ENCODE peak calls at places on chromosomes 4 and X, in four cellular contexts. One of them, this sample, is unnamed.

GRCh38 chrX:119605398-119605738 is 856 bp downstream of the NKRF start:
- DNase-seq in K562: no peak
- DNase-seq in GM12878: no peak
- DNase-seq in HepG2: peak; percentile 3
- DNase-seq in this sample: peak; percentile 32

GRCh38 chr4:112031712-112032328 is 113.4 kb upstream of the FAM241A start:
- DNase-seq in K562: peak; percentile 40
- DNase-seq in HepG2: peak; percentile 25
- DNase-seq in GM12878: peak; percentile 13
- DNase-seq in this sample: peak; percentile 58

GRCh38 chr4:2799971-2800690 is 7.2 kb downstream of the SH3BP2 start:
- DNase-seq in HepG2: no peak
- DNase-seq in K562: no peak
- DNase-seq in GM12878: no peak
- DNase-seq in this sample: no peak

GRCh38 chr4:6674500-6675149 is 19.1 kb upstream of the S100P start:
- DNase-seq in HepG2: peak; percentile 60
- DNase-seq in K562: peak; percentile 37
- DNase-seq in GM12878: peak; percentile 45
- DNase-seq in this sample: no peak

GRCh38 chrX:22116585-22117546 is 84.7 kb downstream of the PHEX start:
- DNase-seq in HepG2: no peak
- DNase-seq in K562: no peak
- DNase-seq in GM12878: no peak
- DNase-seq in this sample: no peak

GRCh38 chr4:140628016-140628415 is 59.3 kb upstream of the UCP1 start:
- DNase-seq in HepG2: no peak
- DNase-seq in K562: no peak
- DNase-seq in GM12878: no peak
- DNase-seq in this sample: no peak

GRCh38 chr4:76302856-76303438 is 3.6 kb upstream of the STBD1 start:
- DNase-seq in HepG2: no peak
- DNase-seq in GM12878: no peak
- DNase-seq in K562: no peak
- DNase-seq in this sample: no peak

GRCh38 chr4:101315041-101315440 is 32.3 kb downstream of the PPP3CA start:
- DNase-seq in GM12878: no peak
- DNase-seq in K562: no peak
- DNase-seq in HepG2: no peak
- DNase-seq in this sample: no peak

GRCh38 chr4:145899886-145900466 is 38.6 kb downstream of the ZNF827 start:
- DNase-seq in GM12878: no peak
- DNase-seq in HepG2: no peak
- DNase-seq in K562: no peak
- DNase-seq in this sample: no peak

GRCh38 chr4:78031457-78031856 is 25.7 kb upstream of the FRAS1 start:
- DNase-seq in K562: no peak
- DNase-seq in HepG2: no peak
- DNase-seq in GM12878: no peak
- DNase-seq in this sample: no peak

GRCh38 chr4:8333726-8334460 is 64.3 kb downstream of the HTRA3 start:
- DNase-seq in GM12878: no peak
- DNase-seq in K562: no peak
- DNase-seq in HepG2: no peak
- DNase-seq in this sample: no peak

GRCh38 chrX:155662297-155662696 is 49.5 kb upstream of the TMLHE start:
- DNase-seq in GM12878: no peak
- DNase-seq in K562: peak; percentile 2
- DNase-seq in HepG2: peak; percentile 1
- DNase-seq in this sample: peak; percentile 11

GRCh38 chr4:22869235-22869634 is 176.5 kb downstream of the GBA3 start:
- DNase-seq in K562: no peak
- DNase-seq in GM12878: no peak
- DNase-seq in HepG2: no peak
- DNase-seq in this sample: peak; percentile 5

GRCh38 chrX:38192007-38192625 is 28.6 kb downstream of the SRPX start:
- DNase-seq in K562: peak; percentile 9
- DNase-seq in GM12878: no peak
- DNase-seq in HepG2: no peak
- DNase-seq in this sample: peak; percentile 35

GRCh38 chr4:3416821-3417221 is 24.9 kb upstream of the HGFAC start:
- DNase-seq in K562: no peak
- DNase-seq in HepG2: no peak
- DNase-seq in GM12878: no peak
- DNase-seq in this sample: no peak

GRCh38 chr4:140448830-140449229 is 21.4 kb upstream of the CLGN start:
- DNase-seq in HepG2: no peak
- DNase-seq in GM12878: no peak
- DNase-seq in K562: no peak
- DNase-seq in this sample: no peak

GRCh38 chr4:26076000-26076587 is 162.1 kb downstream of the SMIM20 start:
- DNase-seq in K562: no peak
- DNase-seq in HepG2: no peak
- DNase-seq in GM12878: peak; percentile 84
- DNase-seq in this sample: no peak

GRCh38 chr4:145093638-145094037 is 4.4 kb downstream of the ANAPC10 start:
- DNase-seq in HepG2: no peak
- DNase-seq in K562: no peak
- DNase-seq in GM12878: no peak
- DNase-seq in this sample: no peak

GRCh38 chr4:24671824-24672223 is 87.5 kb upstream of the DHX15 start:
- DNase-seq in K562: no peak
- DNase-seq in GM12878: no peak
- DNase-seq in HepG2: no peak
- DNase-seq in this sample: no peak

GRCh38 chr4:26530094-26530493 is 39.8 kb upstream of the CCKAR start:
- DNase-seq in HepG2: no peak
- DNase-seq in GM12878: no peak
- DNase-seq in K562: no peak
- DNase-seq in this sample: no peak

GRCh38 chrX:11474021-11474420 is 180.8 kb downstream of the AMELX start:
- DNase-seq in HepG2: no peak
- DNase-seq in K562: no peak
- DNase-seq in GM12878: no peak
- DNase-seq in this sample: no peak

GRCh38 chr4:106287353-106287969 is 28.5 kb downstream of the TBCK start:
- DNase-seq in GM12878: no peak
- DNase-seq in K562: no peak
- DNase-seq in HepG2: peak; percentile 97
- DNase-seq in this sample: peak; percentile 6

GRCh38 chr4:19358015-19358414 is 893.7 kb upstream of the SLIT2 start:
- DNase-seq in K562: no peak
- DNase-seq in HepG2: no peak
- DNase-seq in GM12878: no peak
- DNase-seq in this sample: no peak

GRCh38 chrX:69189972-69190371 is 24.7 kb upstream of the PJA1 start:
- DNase-seq in GM12878: no peak
- DNase-seq in K562: no peak
- DNase-seq in HepG2: no peak
- DNase-seq in this sample: no peak

GRCh38 chr4:75542824-75543223 is 13.0 kb upstream of the ODAPH start:
- DNase-seq in GM12878: no peak
- DNase-seq in K562: no peak
- DNase-seq in HepG2: no peak
- DNase-seq in this sample: no peak

GRCh38 chr4:127788517-127788916 is 6.4 kb downstream of the HSPA4L start:
- DNase-seq in HepG2: peak; percentile 40
- DNase-seq in GM12878: no peak
- DNase-seq in K562: no peak
- DNase-seq in this sample: peak; percentile 10

GRCh38 chrX:67607436-67607835 is 63.6 kb downstream of the AR start:
- DNase-seq in HepG2: no peak
- DNase-seq in K562: no peak
- DNase-seq in GM12878: no peak
- DNase-seq in this sample: no peak

DNA sequence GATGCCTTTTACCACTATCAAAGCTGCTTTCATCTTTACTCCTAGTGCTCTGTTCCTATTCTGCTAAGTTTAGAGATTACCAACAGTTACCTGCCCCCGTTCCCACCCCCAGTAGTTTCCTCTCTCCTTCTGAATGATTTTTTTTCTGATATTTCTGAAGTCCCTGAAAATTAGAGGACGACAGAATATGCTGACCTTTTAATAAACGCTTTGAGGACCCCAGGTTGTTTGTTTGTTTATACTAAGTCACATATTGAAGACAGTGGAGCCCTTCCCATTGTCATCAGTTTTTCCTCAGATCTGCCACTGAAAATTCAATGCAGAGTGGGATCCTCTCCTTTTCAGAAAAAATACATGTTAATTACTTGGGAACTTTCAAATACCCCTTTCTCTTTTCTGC is 1039.3 kb upstream of the AGA start:
- DNase-seq in HepG2: no peak
- DNase-seq in GM12878: no peak
- DNase-seq in K562: no peak
- DNase-seq in this sample: no peak
- TF ChIP-seq FOXK2 in HepG2: no peak
- TF ChIP-seq FOXK2 in GM12878: no peak
- TF ChIP-seq FOXK2 in K562: no peak
- TF ChIP-seq FOXK2 in this sample: no peak

GRCh38 chrX:48794993-48795501 is 6.8 kb upstream of the HDAC6 start:
- DNase-seq in K562: no peak
- DNase-seq in GM12878: no peak
- DNase-seq in HepG2: no peak
- DNase-seq in this sample: no peak
- TF ChIP-seq FOXK2 in K562: no peak
- TF ChIP-seq FOXK2 in GM12878: no peak
- TF ChIP-seq FOXK2 in HepG2: no peak
- TF ChIP-seq FOXK2 in this sample: no peak

GRCh38 chr4:74338792-74339333 is 26.1 kb upstream of the EREG start:
- DNase-seq in K562: no peak
- DNase-seq in HepG2: no peak
- DNase-seq in GM12878: no peak
- DNase-seq in this sample: no peak
- TF ChIP-seq FOXK2 in K562: no peak
- TF ChIP-seq FOXK2 in HepG2: no peak
- TF ChIP-seq FOXK2 in GM12878: no peak
- TF ChIP-seq FOXK2 in this sample: no peak

GRCh38 chr4:83785906-83786305 is 250.0 kb downstream of the GPAT3 start:
- DNase-seq in HepG2: no peak
- DNase-seq in GM12878: no peak
- DNase-seq in K562: no peak
- DNase-seq in this sample: no peak
- TF ChIP-seq FOXK2 in HepG2: no peak
- TF ChIP-seq FOXK2 in GM12878: no peak
- TF ChIP-seq FOXK2 in K562: no peak
- TF ChIP-seq FOXK2 in this sample: no peak

DNA sequence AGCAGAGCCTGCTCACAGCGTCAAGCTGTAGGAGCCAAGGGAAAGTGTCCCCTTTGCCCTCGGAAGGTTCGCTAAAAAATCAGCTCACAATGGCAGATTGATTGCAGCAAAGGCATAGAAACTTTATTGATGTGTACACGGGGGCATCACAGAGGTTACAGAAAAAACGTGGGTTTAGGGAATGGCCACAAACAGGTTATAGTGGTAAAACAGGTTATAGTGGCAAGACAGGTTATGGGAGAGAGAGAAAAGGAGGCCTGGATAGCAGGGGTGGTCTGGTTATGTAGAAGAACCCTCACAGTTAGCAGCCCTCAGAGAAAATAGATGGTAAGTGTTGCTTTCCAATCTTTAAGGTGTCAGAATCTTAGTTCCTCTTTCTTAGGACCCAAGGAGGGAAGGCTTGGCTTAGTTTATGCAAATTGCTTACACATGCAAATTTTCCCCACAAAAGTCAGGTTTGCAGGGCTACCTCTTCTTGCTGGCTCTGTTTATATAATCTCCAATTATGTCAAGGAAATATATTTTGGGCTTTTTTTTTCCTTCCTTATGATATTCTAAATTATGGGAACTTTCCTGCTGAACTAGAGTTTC is 113.7 kb downstream of the BMP15 start:
- DNase-seq in K562: no peak
- DNase-seq in GM12878: no peak
- DNase-seq in HepG2: no peak
- DNase-seq in this sample: no peak
- TF ChIP-seq FOXK2 in K562: no peak
- TF ChIP-seq FOXK2 in GM12878: no peak
- TF ChIP-seq FOXK2 in HepG2: no peak
- TF ChIP-seq FOXK2 in this sample: no peak

GRCh38 chr4:158443731-158444130 is 78.0 kb upstream of the RXFP1 start:
- DNase-seq in HepG2: no peak
- DNase-seq in K562: no peak
- DNase-seq in GM12878: no peak
- DNase-seq in this sample: no peak

GRCh38 chr4:158444621-158445020 is 77.1 kb upstream of the RXFP1 start:
- DNase-seq in K562: no peak
- DNase-seq in HepG2: no peak
- DNase-seq in GM12878: no peak
- DNase-seq in this sample: no peak

GRCh38 chr4:158450741-158451140 is 70.9 kb upstream of the RXFP1 start:
- DNase-seq in GM12878: no peak
- DNase-seq in K562: no peak
- DNase-seq in HepG2: no peak
- DNase-seq in this sample: no peak

GRCh38 chr4:158442736-158443135 is 78.9 kb upstream of the RXFP1 start:
- DNase-seq in HepG2: no peak
- DNase-seq in K562: no peak
- DNase-seq in GM12878: no peak
- DNase-seq in this sample: no peak

GRCh38 chr4:158446106-158446505 is 75.6 kb upstream of the RXFP1 start:
- DNase-seq in HepG2: no peak
- DNase-seq in GM12878: no peak
- DNase-seq in K562: no peak
- DNase-seq in this sample: no peak
- TF ChIP-seq FOXK2 in HepG2: no peak
- TF ChIP-seq FOXK2 in GM12878: no peak
- TF ChIP-seq FOXK2 in K562: no peak
- TF ChIP-seq FOXK2 in this sample: no peak

DNA sequence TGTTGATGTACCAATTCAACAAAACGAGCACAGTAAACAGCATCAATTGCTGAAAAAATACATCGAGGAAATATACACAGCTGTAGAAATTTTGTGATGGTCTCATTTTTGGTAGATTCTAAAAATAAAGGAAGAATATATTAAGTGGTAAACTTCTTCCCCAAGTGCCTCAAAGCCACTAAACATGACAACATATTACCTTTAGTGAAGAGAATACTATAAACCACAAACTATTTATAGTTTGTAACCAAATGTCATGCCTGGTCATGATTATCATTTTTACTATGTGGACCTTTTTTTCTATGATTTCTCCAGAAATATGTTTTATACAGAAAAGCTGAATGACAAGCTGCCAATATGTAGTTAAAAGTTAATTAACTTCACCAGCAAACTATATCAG is 106.9 kb downstream of the THOC2 start:
- DNase-seq in K562: no peak
- DNase-seq in GM12878: no peak
- DNase-seq in HepG2: no peak
- DNase-seq in this sample: no peak
- TF ChIP-seq FOXK2 in K562: no peak
- TF ChIP-seq FOXK2 in GM12878: no peak
- TF ChIP-seq FOXK2 in HepG2: no peak
- TF ChIP-seq FOXK2 in this sample: no peak